ENCODE peak calls at places on chromosomes 1 and 21, in eight cellular contexts. U is fibroblast of mammary gland, S is left ventricle myocardium inferior, V is mucosa of descending colon, R is foreskin fibroblast, T is astrocyte of the spinal cord, O is HCT116, N is A549. Z is an unnamed sample.
A peak's percentile ranks its signal among the peaks of the same experiment; 100 is the strongest.

GRCh38 chr1:38812981-38813380 is 46.6 kb downstream of the RRAGC start:
- DNase-seq in R (no peak), O (no peak), S (no peak), T (no peak), N (no peak), U (no peak), V (no peak), Z (no peak)

GRCh38 chr21:29245104-29245643 is 53.5 kb upstream of the BACH1 start:
- DNase-seq in N (no peak), T (no peak), O (no peak), S (no peak), R (no peak), V (no peak), U (peak; percentile 42), Z (no peak)

GRCh38 chr1:32798191-32798590 is 19.0 kb downstream of the YARS1 start:
- DNase-seq in S (no peak), R (peak; percentile 81), V (no peak), O (no peak), N (no peak), T (peak; percentile 88), U (no peak), Z (peak; percentile 70)

GRCh38 chr1:109643385-109644230 is 12.3 kb upstream of the GSTM4 start:
- DNase-seq in R (peak; percentile 81), V (peak; percentile 93), O (peak; percentile 60), T (peak; percentile 64), S (peak; percentile 83), U (peak; percentile 69), N (peak; percentile 75), Z (no peak)

GRCh38 chr1:42085596-42085995 is 67.6 kb upstream of the GUCA2B start:
- DNase-seq in S (no peak), V (no peak), O (no peak), N (no peak), U (peak; percentile 15), T (no peak), R (peak; percentile 14), Z (no peak)

GRCh38 chr1:113538225-113538624 is 147.9 kb downstream of the MAGI3 start:
- DNase-seq in T (peak; percentile 28), R (peak; percentile 64), V (no peak), U (peak; percentile 76), O (no peak), S (no peak), N (no peak), Z (no peak)

GRCh38 chr1:160750608-160751007 is 11.6 kb downstream of the SLAMF7 start:
- DNase-seq in T (no peak), N (no peak), V (no peak), U (no peak), R (no peak), S (no peak), O (no peak), Z (no peak)

GRCh38 chr1:202571719-202572339 is 138.4 kb downstream of the SYT2 start:
- DNase-seq in T (peak; percentile 51), N (peak; percentile 42), O (peak; percentile 13), R (peak; percentile 72), U (peak; percentile 61), S (no peak), V (no peak), Z (no peak)

GRCh38 chr1:90396917-90397316 is 320.2 kb downstream of the BARHL2 start:
- DNase-seq in R (no peak), U (no peak), O (no peak), T (no peak), V (no peak), N (no peak), S (no peak), Z (no peak)

GRCh38 chr21:25938673-25939395 is 204.1 kb downstream of the GABPA start:
- DNase-seq in O (no peak), R (no peak), N (no peak), V (no peak), U (peak; percentile 19), S (no peak), T (no peak), Z (no peak)

GRCh38 chr1:31666290-31666963 is 21.8 kb upstream of the PEF1 start:
- DNase-seq in N (peak; percentile 71), V (peak; percentile 73), U (peak; percentile 33), T (peak; percentile 19), R (peak; percentile 61), S (no peak), O (no peak), Z (no peak)

GRCh38 chr1:232538224-232538942 is 91.5 kb downstream of the SIPA1L2 start:
- DNase-seq in R (peak; percentile 5), N (peak; percentile 20), U (peak; percentile 77), O (peak; percentile 74), T (peak; percentile 65), S (no peak), V (no peak), Z (peak; percentile 51)

GRCh38 chr1:18580087-18580486 is 50.6 kb upstream of the PAX7 start:
- DNase-seq in V (no peak), N (no peak), T (no peak), U (no peak), O (no peak), S (no peak), R (no peak), Z (no peak)

GRCh38 chr1:112509005-112509659 is 367 bp downstream of the WNT2B start:
- DNase-seq in N (no peak), S (no peak), R (peak; percentile 38), O (no peak), V (peak; percentile 58), U (no peak), T (no peak), Z (no peak)

GRCh38 chr1:220874201-220874655 is 5.0 kb upstream of the HLX start:
- DNase-seq in R (peak; percentile 80), N (peak; percentile 34), T (peak; percentile 43), S (no peak), U (peak; percentile 70), V (no peak), O (peak; percentile 16), Z (no peak)

GRCh38 chr1:205568469-205569361 is 63.1 kb downstream of the ELK4 start:
- DNase-seq in O (no peak), S (no peak), T (no peak), U (no peak), V (peak; percentile 67), R (peak; percentile 33), N (no peak), Z (no peak)

GRCh38 chr1:79128726-79129125 is 122.2 kb upstream of the ADGRL4 start:
- DNase-seq in O (no peak), T (peak; percentile 79), V (no peak), N (peak; percentile 39), S (no peak), U (peak; percentile 91), R (peak; percentile 87), Z (peak; percentile 68)

GRCh38 chr1:36920371-36920770 is 113.9 kb downstream of the GRIK3 start:
- DNase-seq in O (no peak), U (no peak), N (no peak), T (no peak), V (no peak), S (no peak), R (no peak), Z (no peak)

GRCh38 chr1:155070392-155070700 is 6.8 kb downstream of the EFNA4 start:
- DNase-seq in N (no peak), U (no peak), R (no peak), T (no peak), S (no peak), O (no peak), V (no peak), Z (no peak)
- H3K4me3 ChIP-seq in N (peak overlapping the region; percentile 34), U (peak overlapping the region; percentile 53), R (peak overlapping the region; percentile 54), T (peak overlapping the region; percentile 35), S (peak overlapping the region; percentile 66), O (no peak overlapping the region), V (no peak overlapping the region), Z (peak overlapping the region; percentile 41)

GRCh38 chr21:42784276-42784675 is 95.1 kb downstream of the WDR4 start:
- DNase-seq in T (no peak), V (peak; percentile 39), U (no peak), N (no peak), O (no peak), S (no peak), R (no peak), Z (no peak)
- H3K4me3 ChIP-seq in T (no peak overlapping the region), V (no peak overlapping the region), U (no peak overlapping the region), N (no peak overlapping the region), O (no peak overlapping the region), S (peak overlapping the region; percentile 39), R (no peak overlapping the region), Z (no peak overlapping the region)

GRCh38 chr1:39928809-39929587 is 25.9 kb upstream of the MFSD2A start:
- DNase-seq in O (no peak), V (peak; percentile 51), S (no peak), U (no peak), T (no peak), R (no peak), N (no peak), Z (no peak)
- H3K4me3 ChIP-seq in O (no peak overlapping the region), V (no peak overlapping the region), S (no peak overlapping the region), U (no peak overlapping the region), T (no peak overlapping the region), R (no peak overlapping the region), N (no peak overlapping the region), Z (no peak overlapping the region)

GRCh38 chr21:42618713-42619112 is 34.7 kb upstream of the PDE9A start:
- DNase-seq in O (no peak), N (no peak), R (no peak), V (no peak), S (no peak), T (no peak), U (no peak), Z (no peak)
- H3K4me3 ChIP-seq in O (no peak overlapping the region), N (no peak overlapping the region), R (no peak overlapping the region), V (no peak overlapping the region), S (no peak overlapping the region), T (no peak overlapping the region), U (no peak overlapping the region), Z (no peak overlapping the region)

GRCh38 chr1:95286479-95286878 is 52.5 kb downstream of the RWDD3 start:
- DNase-seq in V (no peak), O (no peak), S (no peak), U (no peak), R (no peak), N (no peak), T (no peak), Z (no peak)
- H3K4me3 ChIP-seq in V (no peak overlapping the region), O (no peak overlapping the region), S (no peak overlapping the region), U (no peak overlapping the region), R (no peak overlapping the region), N (no peak overlapping the region), T (no peak overlapping the region), Z (no peak overlapping the region)

DNA sequence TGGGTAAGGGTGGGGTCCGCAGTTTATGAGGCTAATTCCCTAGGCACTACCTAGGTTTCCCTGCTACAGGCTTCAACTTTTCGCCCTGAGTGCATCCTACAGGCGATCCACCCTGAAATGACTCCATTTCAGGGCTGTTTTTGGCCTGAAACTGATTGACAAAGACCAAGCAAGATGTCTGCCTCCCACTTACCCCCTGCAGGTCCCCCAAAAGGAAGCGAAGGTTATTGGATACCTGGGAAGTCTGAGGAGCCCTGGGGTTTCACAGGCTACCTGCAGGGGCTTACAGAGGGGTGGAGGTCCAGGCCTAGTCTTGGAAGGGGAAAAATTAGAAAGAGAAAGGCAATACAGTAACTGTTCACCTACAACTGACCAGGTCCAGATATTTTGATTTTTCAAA is 3.3 kb upstream of the TBX15 start:
- DNase-seq in N (no peak), T (no peak), O (no peak), S (no peak), V (no peak), U (no peak), R (no peak), Z (no peak)
- H3K4me3 ChIP-seq in N (no peak overlapping the region), T (no peak overlapping the region), O (no peak overlapping the region), S (no peak overlapping the region), V (no peak overlapping the region), U (no peak overlapping the region), R (no peak overlapping the region), Z (no peak overlapping the region)

Z was measured in astrocyte of the cerebellum.